ENCODE peak calls at places on chromosomes 3 and 15, in nine cellular contexts. P, T, C, D, A, B, Q, X and K are unnamed samples.
A peak's percentile ranks its signal among the peaks of the same experiment; 100 is the strongest.

GRCh38 chr3:114585687-114586086 is 291.9 kb downstream of the TIGIT start:
- DNase-seq in P (no peak), T (no peak), C (no peak), D (no peak), A (no peak), B (no peak), Q (no peak), X (no peak), K (no peak)

GRCh38 chr15:45183511-45183910 is 4.3 kb downstream of the SHF start:
- DNase-seq in P (no peak), T (no peak), C (no peak), D (no peak), A (peak; percentile 2), B (no peak), Q (no peak), X (no peak), K (no peak)

GRCh38 chr15:43125095-43125661 is 8.2 kb upstream of the TMEM62 start:
- DNase-seq in P (no peak), T (no peak), C (no peak), D (no peak), A (no peak), B (no peak), Q (no peak), X (no peak), K (no peak)

GRCh38 chr3:158918451-158918850 is 116.6 kb downstream of the MFSD1 start:
- DNase-seq in P (no peak), T (no peak), C (no peak), D (no peak), A (no peak), B (peak; percentile 6), Q (no peak), X (no peak), K (no peak)

GRCh38 chr3:184894051-184894450 is 82.1 kb downstream of the VPS8 start:
- DNase-seq in P (no peak), T (no peak), C (no peak), D (no peak), A (no peak), B (no peak), Q (no peak), X (no peak), K (no peak)

GRCh38 chr3:185815391-185816282 is 9.2 kb downstream of the IGF2BP2 start:
- DNase-seq in P (peak; percentile 42), T (peak; percentile 41), C (no peak), D (no peak), A (no peak), B (no peak), Q (no peak), X (no peak), K (no peak)

GRCh38 chr15:39553947-39554731 is 26.7 kb upstream of the THBS1 start:
- DNase-seq in P (no peak), T (no peak), C (no peak), D (no peak), A (no peak), B (no peak), Q (peak; percentile 37), X (no peak), K (no peak)

GRCh38 chr15:56325186-56325585 is 40.0 kb upstream of the TEX9 start:
- DNase-seq in P (no peak), T (no peak), C (no peak), D (peak; percentile 38), A (no peak), B (peak; percentile 70), Q (no peak), X (no peak), K (no peak)

GRCh38 chr3:148711981-148712666 is 14.4 kb downstream of the AGTR1 start:
- DNase-seq in P (no peak), T (no peak), C (no peak), D (peak; percentile 29), A (no peak), B (peak; percentile 61), Q (no peak), X (no peak), K (no peak)

GRCh38 chr15:61654918-61655317 is 405.3 kb downstream of the VPS13C start:
- DNase-seq in P (no peak), T (no peak), C (peak; percentile 21), D (no peak), A (no peak), B (no peak), Q (no peak), X (no peak), K (no peak)

GRCh38 chr3:146403792-146404191 is 65.6 kb downstream of the PLSCR2 start:
- DNase-seq in P (no peak), T (no peak), C (no peak), D (peak; percentile 78), A (no peak), B (no peak), Q (no peak), X (no peak), K (peak; percentile 12)

GRCh38 chr3:9500108-9501050 is 53.2 kb downstream of the LHFPL4 start:
- DNase-seq in P (peak; percentile 94), T (peak; percentile 94), C (peak; percentile 85), D (peak; percentile 85), A (peak; percentile 81), B (peak; percentile 85), Q (peak; percentile 58), X (peak; percentile 57), K (peak; percentile 48)

GRCh38 chr15:68187559-68187958 is 17.6 kb downstream of the CALML4 start:
- DNase-seq in P (no peak), T (no peak), C (peak; percentile 51), D (no peak), A (peak; percentile 74), B (peak; percentile 50), Q (peak; percentile 86), X (peak; percentile 49), K (no peak)

GRCh38 chr3:141391298-141392017 is 23.2 kb downstream of the ZBTB38 start:
- DNase-seq in P (no peak), T (no peak), C (peak; percentile 30), D (no peak), A (no peak), B (no peak), Q (peak; percentile 84), X (no peak), K (no peak)

GRCh38 chr3:67947808-67948508 is 293.5 kb upstream of the SUCLG2 start:
- DNase-seq in P (peak; percentile 73), T (peak; percentile 69), C (peak; percentile 77), D (peak; percentile 31), A (no peak), B (no peak), Q (peak; percentile 90), X (peak; percentile 88), K (no peak)

GRCh38 chr15:42728562-42728961 is 8.4 kb downstream of the CDAN1 start:
- DNase-seq in P (no peak), T (no peak), C (no peak), D (no peak), A (peak; percentile 36), B (no peak), Q (no peak), X (no peak), K (no peak)

DNA sequence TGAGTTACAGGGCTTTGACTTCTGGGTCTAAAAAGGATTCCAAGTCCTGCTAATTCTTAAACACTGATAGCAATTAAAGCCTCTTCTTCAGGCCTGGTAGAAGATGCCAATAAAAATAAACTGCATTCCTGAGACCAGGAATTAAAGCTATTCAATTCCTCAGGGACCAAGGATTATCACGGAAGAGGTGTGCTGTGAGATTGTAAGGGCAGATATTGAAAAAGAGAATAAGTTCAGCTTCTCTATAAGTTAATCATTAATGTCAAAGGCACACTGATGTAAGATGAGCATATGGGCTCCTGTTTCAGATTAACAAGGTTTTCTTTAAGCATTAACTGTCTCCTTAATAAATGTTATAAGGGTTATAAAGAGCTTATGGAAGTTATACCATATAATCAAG is 611.3 kb downstream of the SI start:
- DNase-seq in P (no peak), T (no peak), C (no peak), D (no peak), A (no peak), B (no peak), Q (no peak), X (no peak), K (no peak)
- TF ChIP-seq EZH2phosphoT487 in P (no peak), T (no peak), C (no peak), D (no peak), A (no peak), B (no peak), Q (no peak), X (no peak), K (no peak)

DNA sequence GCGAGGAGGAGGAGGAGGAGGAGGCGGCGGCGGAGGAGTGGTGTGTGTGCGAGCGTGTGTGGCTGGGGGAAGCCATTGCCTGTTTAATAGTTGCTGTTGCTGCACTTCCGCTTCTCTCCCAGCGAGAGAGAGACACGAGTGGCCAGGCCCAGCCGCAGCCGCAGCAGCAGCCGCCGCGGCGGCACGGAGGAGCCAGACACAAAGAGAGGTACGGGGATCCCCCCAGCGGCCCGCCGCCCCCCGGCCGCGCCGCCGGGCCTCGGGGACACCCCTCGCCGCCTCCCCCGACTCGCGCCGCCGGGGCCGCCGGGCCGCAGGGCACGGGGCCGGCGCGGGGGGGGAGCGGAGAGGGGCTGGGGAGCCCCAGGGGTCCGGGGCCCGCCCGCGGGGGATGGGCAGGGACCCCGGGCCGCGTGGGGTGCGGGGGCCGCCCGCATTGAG is at the start of gene UBE2E1:
- DNase-seq in P (peak; percentile 63), T (peak; percentile 73), C (peak; percentile 79), D (peak; percentile 61), A (peak; percentile 83), B (peak; percentile 87), Q (peak; percentile 87), X (peak; percentile 87), K (peak; percentile 10)
- TF ChIP-seq EZH2phosphoT487 in P (no peak), T (no peak), C (no peak), D (no peak), A (no peak), B (no peak), Q (no peak), X (no peak), K (no peak)

GRCh38 chr3:37934631-37935289 is 55.8 kb upstream of the VILL start:
- DNase-seq in P (no peak), T (no peak), C (no peak), D (no peak), A (no peak), B (peak; percentile 28), Q (no peak), X (no peak), K (no peak)
- TF ChIP-seq EZH2phosphoT487 in P (no peak), T (no peak), C (no peak), D (no peak), A (no peak), B (no peak), Q (no peak), X (no peak), K (no peak)

GRCh38 chr3:132325103-132325606 is 7.9 kb downstream of the ACP3 start:
- DNase-seq in P (no peak), T (no peak), C (no peak), D (no peak), A (no peak), B (no peak), Q (no peak), X (no peak), K (no peak)

GRCh38 chr3:132317229-132317948 is at the start of gene ACP3:
- DNase-seq in P (peak; percentile 80), T (peak; percentile 31), C (peak; percentile 57), D (peak; percentile 95), A (no peak), B (peak; percentile 77), Q (no peak), X (peak; percentile 86), K (peak; percentile 43)

GRCh38 chr3:132325634-132326033 is 8.4 kb downstream of the ACP3 start:
- DNase-seq in P (no peak), T (no peak), C (no peak), D (no peak), A (no peak), B (no peak), Q (no peak), X (peak; percentile 41), K (no peak)

GRCh38 chr3:132318451-132318850 is 1.2 kb downstream of the ACP3 start:
- DNase-seq in P (no peak), T (no peak), C (no peak), D (peak; percentile 75), A (no peak), B (peak; percentile 59), Q (no peak), X (no peak), K (no peak)

GRCh38 chr3:132321321-132321720 is 4.1 kb downstream of the ACP3 start:
- DNase-seq in P (no peak), T (no peak), C (no peak), D (no peak), A (no peak), B (no peak), Q (no peak), X (no peak), K (no peak)
- TF ChIP-seq EZH2phosphoT487 in P (no peak), T (no peak), C (no peak), D (no peak), A (no peak), B (no peak), Q (no peak), X (no peak), K (no peak)